ENCODE peak calls at places on chromosomes 5 and 9, in four cellular contexts. One of them, this sample, is unnamed.

GRCh38 chr5:180053061-180053602 is 18.4 kb downstream of the RNF130 start:
- DNase-seq in psoas muscle: no peak
- DNase-seq in A549: no peak
- DNase-seq in GM06990: no peak
- DNase-seq in this sample: no peak

GRCh38 chr5:68714810-68715209 is 379.0 kb upstream of the SLC30A5 start:
- DNase-seq in A549: no peak
- DNase-seq in GM06990: no peak
- DNase-seq in psoas muscle: no peak
- DNase-seq in this sample: no peak

GRCh38 chr5:74765201-74765600 is 1.7 kb downstream of the GFM2 start:
- DNase-seq in A549: no peak
- DNase-seq in GM06990: no peak
- DNase-seq in psoas muscle: no peak
- DNase-seq in this sample: no peak

GRCh38 chr5:34012791-34013190 is 4.9 kb upstream of the AMACR start:
- DNase-seq in A549: no peak
- DNase-seq in GM06990: no peak
- DNase-seq in psoas muscle: no peak
- DNase-seq in this sample: no peak

GRCh38 chr9:137422668-137423000 is 328 bp downstream of the EXD3 start:
- DNase-seq in A549: no peak
- DNase-seq in GM06990: peak
- DNase-seq in psoas muscle: no peak
- DNase-seq in this sample: peak

GRCh38 chr9:77647659-77648457 is at the start of gene GNA14:
- DNase-seq in psoas muscle: peak
- DNase-seq in GM06990: peak
- DNase-seq in A549: no peak
- DNase-seq in this sample: no peak

GRCh38 chr5:99398946-99399345 is 470.1 kb upstream of the CHD1 start:
- DNase-seq in psoas muscle: no peak
- DNase-seq in A549: no peak
- DNase-seq in GM06990: no peak
- DNase-seq in this sample: no peak

GRCh38 chr5:56358046-56358445 is 124.9 kb upstream of the ANKRD55 start:
- DNase-seq in GM06990: no peak
- DNase-seq in A549: no peak
- DNase-seq in psoas muscle: no peak
- DNase-seq in this sample: no peak

GRCh38 chr9:109831996-109832395 is 52.0 kb downstream of the PALM2AKAP2 start:
- DNase-seq in psoas muscle: no peak
- DNase-seq in A549: no peak
- DNase-seq in GM06990: no peak
- DNase-seq in this sample: no peak

GRCh38 chr5:123089572-123089970 is 530 bp downstream of the PRDM6 start:
- DNase-seq in GM06990: no peak
- DNase-seq in psoas muscle: peak
- DNase-seq in A549: no peak
- DNase-seq in this sample: no peak

GRCh38 chr9:85716031-85716877 is 25.5 kb downstream of the AGTPBP1 start:
- DNase-seq in GM06990: peak
- DNase-seq in A549: no peak
- DNase-seq in psoas muscle: no peak
- DNase-seq in this sample: peak

GRCh38 chr9:38233343-38233742 is 159.2 kb upstream of the ALDH1B1 start:
- DNase-seq in psoas muscle: no peak
- DNase-seq in GM06990: no peak
- DNase-seq in A549: no peak
- DNase-seq in this sample: no peak

GRCh38 chr9:36456480-36457115 is 56.5 kb upstream of the RNF38 start:
- DNase-seq in GM06990: no peak
- DNase-seq in A549: no peak
- DNase-seq in psoas muscle: no peak
- DNase-seq in this sample: no peak

GRCh38 chr5:147956064-147956841 is 49.9 kb upstream of the C5orf46 start:
- DNase-seq in GM06990: no peak
- DNase-seq in psoas muscle: no peak
- DNase-seq in A549: no peak
- DNase-seq in this sample: no peak

GRCh38 chr9:131543141-131543540 is 2.2 kb upstream of the PRRT1B start:
- DNase-seq in A549: no peak
- DNase-seq in psoas muscle: no peak
- DNase-seq in GM06990: no peak
- DNase-seq in this sample: no peak

GRCh38 chr9:120439147-120439546 is 140.8 kb downstream of the CDK5RAP2 start:
- DNase-seq in A549: peak
- DNase-seq in psoas muscle: no peak
- DNase-seq in GM06990: peak
- DNase-seq in this sample: no peak

GRCh38 chr5:5736007-5736406 is 313.5 kb downstream of the ICE1 start:
- DNase-seq in A549: no peak
- DNase-seq in GM06990: no peak
- DNase-seq in psoas muscle: no peak
- DNase-seq in this sample: no peak

GRCh38 chr9:27193886-27194285 is 84.9 kb downstream of the TEK start:
- DNase-seq in GM06990: no peak
- DNase-seq in A549: no peak
- DNase-seq in psoas muscle: no peak
- DNase-seq in this sample: no peak

GRCh38 chr5:34496258-34496657 is 159.9 kb upstream of the RAI14 start:
- DNase-seq in psoas muscle: no peak
- DNase-seq in A549: no peak
- DNase-seq in GM06990: no peak
- DNase-seq in this sample: no peak

GRCh38 chr5:133981714-133982113 is 13.3 kb upstream of the C5orf15 start:
- DNase-seq in GM06990: no peak
- DNase-seq in A549: no peak
- DNase-seq in psoas muscle: no peak
- DNase-seq in this sample: no peak

GRCh38 chr9:34377402-34377741 is 674 bp upstream of the MYORG start:
- DNase-seq in GM06990: no peak
- DNase-seq in psoas muscle: peak
- DNase-seq in A549: peak
- DNase-seq in this sample: peak

GRCh38 chr5:53490747-53491146 is 10.3 kb downstream of the FST start:
- DNase-seq in A549: no peak
- DNase-seq in GM06990: no peak
- DNase-seq in psoas muscle: no peak
- DNase-seq in this sample: no peak

GRCh38 chr5:123549256-123549904 is 37.4 kb downstream of the CSNK1G3 start:
- DNase-seq in GM06990: peak
- DNase-seq in A549: no peak
- DNase-seq in psoas muscle: no peak
- DNase-seq in this sample: peak

GRCh38 chr5:33832904-33833575 is 58.8 kb downstream of the ADAMTS12 start:
- DNase-seq in GM06990: no peak
- DNase-seq in A549: no peak
- DNase-seq in psoas muscle: no peak
- DNase-seq in this sample: no peak

GRCh38 chr5:163269624-163270023 is 167.8 kb upstream of the CCNG1 start:
- DNase-seq in psoas muscle: no peak
- DNase-seq in GM06990: no peak
- DNase-seq in A549: no peak
- DNase-seq in this sample: no peak

GRCh38 chr5:131081371-131081770 is 83.7 kb downstream of the HINT1 start:
- DNase-seq in A549: no peak
- DNase-seq in GM06990: no peak
- DNase-seq in psoas muscle: no peak
- DNase-seq in this sample: no peak

GRCh38 chr5:35087971-35088370 is 40.2 kb upstream of the AGXT2 start:
- DNase-seq in psoas muscle: no peak
- DNase-seq in A549: no peak
- DNase-seq in GM06990: no peak
- DNase-seq in this sample: no peak

DNA sequence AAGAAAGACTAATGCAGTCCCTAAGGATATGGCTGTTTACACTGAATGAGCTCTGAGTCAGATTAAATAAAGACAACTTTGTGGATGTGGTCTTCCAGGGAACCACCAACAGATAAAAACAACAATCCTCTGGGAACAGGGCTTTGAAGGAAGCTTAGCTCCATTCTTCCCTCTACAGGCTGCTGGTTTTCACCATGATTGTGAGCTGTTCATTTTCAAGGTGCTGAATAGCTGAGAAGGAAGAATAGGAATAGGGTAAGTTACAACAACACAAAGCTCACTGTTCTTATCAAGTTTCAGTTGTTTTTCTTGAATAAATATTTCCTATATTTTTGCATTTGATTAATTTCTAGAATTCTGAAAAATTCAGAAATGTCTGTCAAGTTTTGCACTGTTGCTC is 25.9 kb upstream of the PTAR1 start:
- DNase-seq in psoas muscle: no peak
- DNase-seq in A549: no peak
- DNase-seq in GM06990: no peak
- DNase-seq in this sample: no peak
- TF ChIP-seq CTCF in psoas muscle: no peak
- TF ChIP-seq CTCF in A549: no peak
- TF ChIP-seq CTCF in GM06990: no peak
- TF ChIP-seq CTCF in this sample: no peak

GRCh38 chr5:38518341-38518740 is 38.1 kb downstream of the LIFR start:
- DNase-seq in A549: no peak
- DNase-seq in psoas muscle: no peak
- DNase-seq in GM06990: no peak
- DNase-seq in this sample: no peak

GRCh38 chr5:38519476-38519875 is 37.0 kb downstream of the LIFR start:
- DNase-seq in psoas muscle: no peak
- DNase-seq in A549: no peak
- DNase-seq in GM06990: no peak
- DNase-seq in this sample: no peak

GRCh38 chr5:38515081-38515480 is 41.4 kb downstream of the LIFR start:
- DNase-seq in psoas muscle: no peak
- DNase-seq in A549: no peak
- DNase-seq in GM06990: no peak
- DNase-seq in this sample: no peak

DNA sequence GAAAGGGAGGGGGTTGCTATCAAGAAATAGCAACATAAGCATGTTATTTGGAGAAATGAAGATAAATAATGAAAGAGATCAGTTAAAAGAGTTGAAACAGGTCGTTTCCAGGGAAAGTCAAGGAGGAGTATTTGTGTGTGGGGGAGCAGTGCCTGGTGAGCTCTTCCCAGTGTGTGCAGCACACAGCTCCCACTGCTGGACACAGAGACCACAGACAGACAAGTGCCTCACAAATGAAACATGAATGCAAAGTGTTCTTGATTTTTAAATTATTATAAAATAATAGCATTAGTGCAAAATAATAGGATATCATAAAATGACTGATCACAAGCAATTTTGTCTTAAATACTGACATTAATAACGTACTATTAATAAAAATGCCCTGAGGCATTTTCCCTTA is 40.8 kb downstream of the LIFR start:
- DNase-seq in A549: no peak
- DNase-seq in psoas muscle: no peak
- DNase-seq in GM06990: no peak
- DNase-seq in this sample: no peak
- TF ChIP-seq CTCF in A549: peak
- TF ChIP-seq CTCF in psoas muscle: peak
- TF ChIP-seq CTCF in GM06990: no peak
- TF ChIP-seq CTCF in this sample: no peak

GRCh38 chr5:171748720-171749119 is 36.9 kb upstream of the SMIM23 start:
- DNase-seq in GM06990: no peak
- DNase-seq in psoas muscle: no peak
- DNase-seq in A549: no peak
- DNase-seq in this sample: no peak

GRCh38 chr5:171745602-171746001 is 40.0 kb upstream of the SMIM23 start:
- DNase-seq in A549: no peak
- DNase-seq in GM06990: no peak
- DNase-seq in psoas muscle: no peak
- DNase-seq in this sample: no peak

GRCh38 chr5:171744882-171745281 is 40.7 kb upstream of the SMIM23 start:
- DNase-seq in A549: no peak
- DNase-seq in psoas muscle: no peak
- DNase-seq in GM06990: no peak
- DNase-seq in this sample: no peak

GRCh38 chr5:171749365-171749764 is 36.3 kb upstream of the SMIM23 start:
- DNase-seq in psoas muscle: no peak
- DNase-seq in GM06990: no peak
- DNase-seq in A549: no peak
- DNase-seq in this sample: no peak

GRCh38 chr5:171747061-171747859 is 38.4 kb upstream of the SMIM23 start:
- DNase-seq in GM06990: no peak
- DNase-seq in A549: no peak
- DNase-seq in psoas muscle: no peak
- DNase-seq in this sample: no peak
- TF ChIP-seq CTCF in GM06990: no peak
- TF ChIP-seq CTCF in A549: no peak
- TF ChIP-seq CTCF in psoas muscle: no peak
- TF ChIP-seq CTCF in this sample: no peak

GRCh38 chr5:80934751-80935150 is 25.4 kb upstream of the RASGRF2 start:
- DNase-seq in psoas muscle: no peak
- DNase-seq in GM06990: no peak
- DNase-seq in A549: no peak
- DNase-seq in this sample: no peak
- TF ChIP-seq CTCF in psoas muscle: no peak
- TF ChIP-seq CTCF in GM06990: no peak
- TF ChIP-seq CTCF in A549: no peak
- TF ChIP-seq CTCF in this sample: no peak

GRCh38 chr5:176817864-176818377 is 7.6 kb downstream of the UNC5A start:
- DNase-seq in GM06990: no peak
- DNase-seq in A549: peak
- DNase-seq in psoas muscle: no peak
- DNase-seq in this sample: no peak
- TF ChIP-seq CTCF in GM06990: peak
- TF ChIP-seq CTCF in A549: peak
- TF ChIP-seq CTCF in psoas muscle: peak
- TF ChIP-seq CTCF in this sample: peak

DNA sequence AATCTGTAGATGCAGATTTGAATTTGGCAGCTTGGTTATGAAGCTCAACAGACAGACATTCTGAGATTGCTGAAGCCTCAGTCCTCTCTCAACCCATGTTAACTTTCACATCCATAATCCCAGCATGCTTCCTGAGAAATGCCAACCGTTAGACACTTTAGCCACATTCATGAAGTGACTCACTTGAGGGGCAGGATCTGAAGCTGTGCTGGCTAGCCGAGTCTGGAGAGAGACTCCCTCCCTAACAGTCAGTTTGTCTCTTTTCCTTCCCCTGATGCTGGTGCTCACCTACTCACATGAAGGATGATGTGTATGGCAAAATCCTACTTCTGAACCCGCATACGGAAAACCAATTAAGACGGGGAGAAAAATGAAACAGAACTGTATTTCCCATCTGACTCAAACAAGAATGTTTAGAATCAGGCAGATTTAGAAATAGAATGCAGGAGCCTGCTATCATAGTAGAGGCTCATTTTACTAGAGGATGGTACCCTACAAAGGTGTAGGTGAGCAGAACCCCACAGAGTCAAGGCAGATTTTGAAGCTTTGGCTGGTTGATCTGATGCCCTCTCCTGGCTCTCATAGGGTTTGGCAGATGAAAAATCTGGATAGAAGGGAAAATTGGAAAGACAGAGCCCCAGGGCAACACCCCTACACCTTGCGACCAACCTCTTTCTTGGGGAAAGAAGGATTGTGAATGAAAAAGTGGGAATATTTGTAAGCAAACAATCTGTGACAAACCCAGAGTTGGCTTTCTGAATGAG is 150.9 kb upstream of the LHFPL2 start:
- DNase-seq in GM06990: no peak
- DNase-seq in psoas muscle: no peak
- DNase-seq in A549: no peak
- DNase-seq in this sample: no peak
- TF ChIP-seq CTCF in GM06990: no peak
- TF ChIP-seq CTCF in psoas muscle: no peak
- TF ChIP-seq CTCF in A549: peak
- TF ChIP-seq CTCF in this sample: no peak

This sample was measured in GM10248.